ENCODE peak calls at places on chromosomes 13 and 19, in six cellular contexts. H, G, E, A, X and K are unnamed samples.
A peak's percentile ranks its signal among the peaks of the same experiment; 100 is the strongest.

GRCh38 chr19:413756-414420 is 4.9 kb upstream of the C2CD4C start:
- DNase-seq in G (no peak), A (peak; percentile 23), X (no peak), E (no peak), H (no peak), K (no peak)

GRCh38 chr13:99282264-99283231 is 24.4 kb upstream of the GPR18 start:
- DNase-seq in X (no peak), A (no peak), E (no peak), H (no peak), G (no peak), K (no peak)

GRCh38 chr13:84896128-84896527 is 903.1 kb downstream of the SLITRK6 start:
- DNase-seq in E (peak; percentile 3), G (no peak), H (peak; percentile 31), A (no peak), X (peak; percentile 62), K (no peak)

GRCh38 chr19:34254552-34255432 is at the start of gene GARRE1:
- DNase-seq in E (peak; percentile 53), X (peak; percentile 61), H (peak; percentile 56), A (peak; percentile 71), G (peak; percentile 86), K (peak; percentile 89)

GRCh38 chr13:35469781-35470380 is 6.6 kb downstream of the MAB21L1 start:
- DNase-seq in H (no peak), A (no peak), X (no peak), G (no peak), E (no peak), K (no peak)

GRCh38 chr19:47511681-47512080 is 3.2 kb downstream of the NAPA start:
- DNase-seq in G (no peak), E (no peak), H (no peak), A (peak; percentile 73), X (no peak), K (no peak)

GRCh38 chr19:3857449-3858003 is 11.3 kb downstream of the ZFR2 start:
- DNase-seq in X (no peak), A (no peak), G (no peak), E (no peak), H (no peak), K (no peak)

GRCh38 chr13:30551194-30551593 is 66.5 kb upstream of the USPL1 start:
- DNase-seq in A (no peak), H (no peak), G (no peak), E (no peak), X (peak; percentile 9), K (no peak)

GRCh38 chr13:47846886-47847285 is 154.2 kb downstream of the SUCLA2 start:
- DNase-seq in E (no peak), G (no peak), A (no peak), H (no peak), X (no peak), K (no peak)

GRCh38 chr19:48554385-48555091 is 2.6 kb downstream of the SULT2B1 start:
- DNase-seq in H (no peak), X (no peak), E (no peak), G (no peak), A (no peak), K (peak; percentile 80)

GRCh38 chr13:110873639-110874507 is 41.0 kb downstream of the ANKRD10 start:
- DNase-seq in H (no peak), E (no peak), X (no peak), G (no peak), A (no peak), K (no peak)

GRCh38 chr19:10404888-10405808 is 1.8 kb upstream of the CDC37 start:
- DNase-seq in E (no peak), X (no peak), H (no peak), A (no peak), G (peak; percentile 43), K (no peak)

GRCh38 chr13:79241697-79242096 is 164.4 kb downstream of the RBM26 start:
- DNase-seq in G (no peak), H (no peak), E (no peak), A (no peak), X (no peak), K (no peak)

GRCh38 chr19:5711025-5711424 is 8.9 kb downstream of the LONP1 start:
- DNase-seq in E (no peak), H (no peak), A (no peak), X (no peak), G (no peak), K (no peak)

GRCh38 chr19:15562861-15563260 is 52.2 kb upstream of the CYP4F8 start:
- DNase-seq in H (no peak), A (no peak), X (no peak), G (no peak), E (no peak), K (no peak)

GRCh38 chr13:44015808-44016207 is 136.1 kb downstream of the LACC1 start:
- DNase-seq in E (no peak), H (no peak), X (no peak), G (no peak), A (no peak), K (no peak)

GRCh38 chr19:51702754-51703654 is 9.9 kb downstream of the SPACA6 start:
- DNase-seq in H (peak; percentile 17), X (no peak), E (peak; percentile 52), A (no peak), G (no peak), K (peak; percentile 74)

GRCh38 chr19:29696045-29696682 is 18.9 kb downstream of the C19orf12 start:
- DNase-seq in H (no peak), A (no peak), G (no peak), E (no peak), X (no peak), K (no peak)